ENCODE peak calls at places on chromosomes 11 and 22, in seven cellular contexts. One of them, this sample, is unnamed.

GRCh38 chr11:64743591-64744543 is at the start of gene RASGRP2:
- DNase-seq in dorsolateral prefrontal cortex: no peak
- DNase-seq in A549: peak; percentile 76
- DNase-seq in uterus: peak; percentile 77
- DNase-seq in HCT116: no peak
- DNase-seq in lower lobe of right lung: peak; percentile 90
- DNase-seq in kidney: peak; percentile 93
- DNase-seq in this sample: peak; percentile 57

GRCh38 chr11:120131941-120132644 is 5.8 kb downstream of the TRIM29 start:
- DNase-seq in HCT116: no peak
- DNase-seq in A549: no peak
- DNase-seq in dorsolateral prefrontal cortex: no peak
- DNase-seq in lower lobe of right lung: peak; percentile 24
- DNase-seq in kidney: peak; percentile 76
- DNase-seq in uterus: peak; percentile 1
- DNase-seq in this sample: no peak

GRCh38 chr11:64241430-64242153 is 697 bp downstream of the FKBP2 start:
- DNase-seq in kidney: peak; percentile 100
- DNase-seq in dorsolateral prefrontal cortex: peak; percentile 99
- DNase-seq in A549: peak; percentile 75
- DNase-seq in HCT116: peak; percentile 98
- DNase-seq in uterus: peak; percentile 100
- DNase-seq in lower lobe of right lung: peak; percentile 100
- DNase-seq in this sample: peak; percentile 100

GRCh38 chr22:50551160-50551752 is 5.6 kb downstream of the KLHDC7B start:
- DNase-seq in A549: no peak
- DNase-seq in dorsolateral prefrontal cortex: no peak
- DNase-seq in lower lobe of right lung: peak; percentile 41
- DNase-seq in kidney: no peak
- DNase-seq in uterus: no peak
- DNase-seq in HCT116: no peak
- DNase-seq in this sample: no peak

GRCh38 chr22:25759825-25760231 is 17.8 kb downstream of the MYO18B start:
- DNase-seq in kidney: no peak
- DNase-seq in lower lobe of right lung: no peak
- DNase-seq in HCT116: no peak
- DNase-seq in dorsolateral prefrontal cortex: no peak
- DNase-seq in A549: peak; percentile 84
- DNase-seq in uterus: no peak
- DNase-seq in this sample: no peak

GRCh38 chr11:12285106-12285505 is 92.3 kb upstream of the PARVA start:
- DNase-seq in HCT116: no peak
- DNase-seq in dorsolateral prefrontal cortex: no peak
- DNase-seq in lower lobe of right lung: no peak
- DNase-seq in kidney: no peak
- DNase-seq in A549: no peak
- DNase-seq in uterus: no peak
- DNase-seq in this sample: no peak

GRCh38 chr11:5336331-5336730 is 7.0 kb downstream of the OR51B5 start:
- DNase-seq in dorsolateral prefrontal cortex: no peak
- DNase-seq in uterus: no peak
- DNase-seq in HCT116: no peak
- DNase-seq in lower lobe of right lung: no peak
- DNase-seq in A549: no peak
- DNase-seq in kidney: no peak
- DNase-seq in this sample: no peak

GRCh38 chr11:64040684-64041267 is 5.0 kb downstream of the FLRT1 start:
- DNase-seq in A549: peak; percentile 52
- DNase-seq in kidney: no peak
- DNase-seq in uterus: no peak
- DNase-seq in HCT116: no peak
- DNase-seq in dorsolateral prefrontal cortex: peak; percentile 58
- DNase-seq in lower lobe of right lung: no peak
- DNase-seq in this sample: peak; percentile 74

GRCh38 chr11:126334665-126335462 is 20.6 kb upstream of the ST3GAL4 start:
- DNase-seq in A549: no peak
- DNase-seq in HCT116: no peak
- DNase-seq in kidney: peak; percentile 64
- DNase-seq in dorsolateral prefrontal cortex: no peak
- DNase-seq in lower lobe of right lung: no peak
- DNase-seq in uterus: no peak
- DNase-seq in this sample: no peak

GRCh38 chr11:11611381-11611780 is 10.4 kb downstream of the GALNT18 start:
- DNase-seq in A549: no peak
- DNase-seq in dorsolateral prefrontal cortex: no peak
- DNase-seq in HCT116: no peak
- DNase-seq in kidney: no peak
- DNase-seq in uterus: no peak
- DNase-seq in lower lobe of right lung: no peak
- DNase-seq in this sample: no peak

GRCh38 chr11:27201454-27202302 is 161.1 kb downstream of the BBOX1 start:
- DNase-seq in kidney: peak; percentile 93
- DNase-seq in HCT116: no peak
- DNase-seq in dorsolateral prefrontal cortex: peak; percentile 20
- DNase-seq in A549: peak; percentile 92
- DNase-seq in uterus: peak; percentile 95
- DNase-seq in lower lobe of right lung: peak; percentile 63
- DNase-seq in this sample: no peak

GRCh38 chr11:63903884-63904283 is 13.1 kb downstream of the RCOR2 start:
- DNase-seq in dorsolateral prefrontal cortex: no peak
- DNase-seq in A549: no peak
- DNase-seq in uterus: no peak
- DNase-seq in lower lobe of right lung: no peak
- DNase-seq in kidney: no peak
- DNase-seq in HCT116: no peak
- DNase-seq in this sample: no peak

GRCh38 chr11:9264381-9265210 is 554 bp downstream of the DENND5A start:
- DNase-seq in uterus: peak; percentile 73
- DNase-seq in lower lobe of right lung: peak; percentile 83
- DNase-seq in kidney: peak; percentile 84
- DNase-seq in dorsolateral prefrontal cortex: peak; percentile 27
- DNase-seq in HCT116: no peak
- DNase-seq in A549: peak; percentile 47
- DNase-seq in this sample: no peak

GRCh38 chr11:8906629-8907028 is 4.4 kb upstream of the AKIP1 start:
- DNase-seq in kidney: no peak
- DNase-seq in HCT116: peak; percentile 49
- DNase-seq in A549: peak; percentile 84
- DNase-seq in uterus: no peak
- DNase-seq in dorsolateral prefrontal cortex: no peak
- DNase-seq in lower lobe of right lung: no peak
- DNase-seq in this sample: no peak

GRCh38 chr11:120151536-120151935 is 13.6 kb upstream of the TRIM29 start:
- DNase-seq in uterus: no peak
- DNase-seq in HCT116: no peak
- DNase-seq in dorsolateral prefrontal cortex: no peak
- DNase-seq in A549: no peak
- DNase-seq in lower lobe of right lung: no peak
- DNase-seq in kidney: no peak
- DNase-seq in this sample: no peak

GRCh38 chr11:57566564-57567209 is 785 bp downstream of the UBE2L6 start:
- DNase-seq in dorsolateral prefrontal cortex: no peak
- DNase-seq in A549: no peak
- DNase-seq in lower lobe of right lung: no peak
- DNase-seq in uterus: no peak
- DNase-seq in kidney: no peak
- DNase-seq in HCT116: no peak
- DNase-seq in this sample: no peak

GRCh38 chr11:618856-619624 is 3.3 kb upstream of the IRF7 start:
- DNase-seq in A549: no peak
- DNase-seq in lower lobe of right lung: no peak
- DNase-seq in kidney: peak; percentile 71
- DNase-seq in HCT116: no peak
- DNase-seq in dorsolateral prefrontal cortex: no peak
- DNase-seq in uterus: no peak
- DNase-seq in this sample: no peak

DNA sequence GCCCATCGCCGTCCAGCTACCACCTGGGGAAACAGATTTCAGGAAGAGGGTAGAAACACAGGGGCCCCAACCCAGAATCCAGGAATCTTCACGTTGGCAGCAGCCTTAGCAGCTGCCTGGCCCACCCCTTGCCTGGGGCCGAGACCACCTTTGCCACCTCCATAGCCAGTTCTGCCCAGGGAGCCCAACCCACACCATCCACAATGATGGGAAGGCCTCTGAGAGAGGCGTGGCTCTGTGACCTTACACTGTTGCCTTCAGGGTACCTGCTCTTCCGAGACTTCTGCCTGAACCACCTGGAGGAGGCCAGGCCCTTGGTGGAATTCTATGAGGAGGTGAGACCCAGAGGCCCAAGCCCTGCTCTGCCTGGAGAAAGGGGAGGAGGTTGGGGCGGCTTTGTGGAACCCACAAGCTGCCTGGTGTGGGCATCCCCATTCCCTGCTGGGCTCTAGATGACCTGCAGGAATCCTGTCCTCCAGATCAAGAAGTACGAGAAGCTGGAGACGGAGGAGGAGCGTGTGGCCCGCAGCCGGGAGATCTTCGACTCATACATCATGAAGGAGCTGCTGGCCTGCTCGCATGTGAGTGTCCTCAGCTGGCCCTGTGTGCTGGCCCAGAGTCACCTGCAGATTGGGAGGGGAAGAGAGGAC is 10.0 kb upstream of the ANKRD13D start:
- DNase-seq in lower lobe of right lung: peak; percentile 40
- DNase-seq in uterus: no peak
- DNase-seq in kidney: peak; percentile 49
- DNase-seq in dorsolateral prefrontal cortex: no peak
- DNase-seq in A549: no peak
- DNase-seq in HCT116: no peak
- DNase-seq in this sample: no peak
- H3K27ac ChIP-seq in lower lobe of right lung: peak overlapping the region; percentile 93
- H3K27ac ChIP-seq in uterus: peak overlapping the region; percentile 88
- H3K27ac ChIP-seq in kidney: no peak overlapping the region
- H3K27ac ChIP-seq in dorsolateral prefrontal cortex: peak overlapping the region; percentile 90
- H3K27ac ChIP-seq in A549: no peak overlapping the region
- H3K27ac ChIP-seq in HCT116: no peak overlapping the region
- H3K27ac ChIP-seq in this sample: no peak overlapping the region

GRCh38 chr11:102287963-102288744 is 29.1 kb upstream of the BIRC3 start:
- DNase-seq in HCT116: peak; percentile 69
- DNase-seq in A549: peak; percentile 80
- DNase-seq in lower lobe of right lung: no peak
- DNase-seq in uterus: peak; percentile 58
- DNase-seq in kidney: no peak
- DNase-seq in dorsolateral prefrontal cortex: peak; percentile 28
- DNase-seq in this sample: no peak
- H3K27ac ChIP-seq in HCT116: no peak overlapping the region
- H3K27ac ChIP-seq in A549: peak overlapping the region; percentile 72
- H3K27ac ChIP-seq in lower lobe of right lung: no peak overlapping the region
- H3K27ac ChIP-seq in uterus: peak overlapping the region; percentile 38
- H3K27ac ChIP-seq in kidney: no peak overlapping the region
- H3K27ac ChIP-seq in dorsolateral prefrontal cortex: no peak overlapping the region
- H3K27ac ChIP-seq in this sample: no peak overlapping the region

GRCh38 chr11:71443736-71444410 is 4.3 kb downstream of the DHCR7 start:
- DNase-seq in dorsolateral prefrontal cortex: no peak
- DNase-seq in HCT116: no peak
- DNase-seq in uterus: no peak
- DNase-seq in A549: no peak
- DNase-seq in kidney: no peak
- DNase-seq in lower lobe of right lung: no peak
- DNase-seq in this sample: no peak
- H3K27ac ChIP-seq in dorsolateral prefrontal cortex: peak overlapping the region; percentile 76
- H3K27ac ChIP-seq in HCT116: no peak overlapping the region
- H3K27ac ChIP-seq in uterus: no peak overlapping the region
- H3K27ac ChIP-seq in A549: no peak overlapping the region
- H3K27ac ChIP-seq in kidney: no peak overlapping the region
- H3K27ac ChIP-seq in lower lobe of right lung: no peak overlapping the region
- H3K27ac ChIP-seq in this sample: peak overlapping the region; percentile 18

GRCh38 chr22:45998638-45999378 is 21.8 kb upstream of the WNT7B start:
- DNase-seq in uterus: no peak
- DNase-seq in kidney: peak; percentile 68
- DNase-seq in lower lobe of right lung: peak; percentile 30
- DNase-seq in HCT116: no peak
- DNase-seq in A549: no peak
- DNase-seq in dorsolateral prefrontal cortex: no peak
- DNase-seq in this sample: no peak

GRCh38 chr22:45996241-45997076 is 19.5 kb upstream of the WNT7B start:
- DNase-seq in uterus: peak; percentile 51
- DNase-seq in kidney: peak; percentile 94
- DNase-seq in lower lobe of right lung: peak; percentile 86
- DNase-seq in HCT116: no peak
- DNase-seq in A549: no peak
- DNase-seq in dorsolateral prefrontal cortex: no peak
- DNase-seq in this sample: no peak

GRCh38 chr22:45999379-45999971 is 22.5 kb upstream of the WNT7B start:
- DNase-seq in uterus: no peak
- DNase-seq in dorsolateral prefrontal cortex: peak; percentile 77
- DNase-seq in lower lobe of right lung: peak; percentile 39
- DNase-seq in HCT116: no peak
- DNase-seq in A549: no peak
- DNase-seq in kidney: peak; percentile 50
- DNase-seq in this sample: no peak

GRCh38 chr22:45997077-45997774 is 20.3 kb upstream of the WNT7B start:
- DNase-seq in lower lobe of right lung: peak; percentile 86
- DNase-seq in dorsolateral prefrontal cortex: no peak
- DNase-seq in A549: no peak
- DNase-seq in kidney: peak; percentile 98
- DNase-seq in uterus: peak; percentile 88
- DNase-seq in HCT116: no peak
- DNase-seq in this sample: peak; percentile 73

DNA sequence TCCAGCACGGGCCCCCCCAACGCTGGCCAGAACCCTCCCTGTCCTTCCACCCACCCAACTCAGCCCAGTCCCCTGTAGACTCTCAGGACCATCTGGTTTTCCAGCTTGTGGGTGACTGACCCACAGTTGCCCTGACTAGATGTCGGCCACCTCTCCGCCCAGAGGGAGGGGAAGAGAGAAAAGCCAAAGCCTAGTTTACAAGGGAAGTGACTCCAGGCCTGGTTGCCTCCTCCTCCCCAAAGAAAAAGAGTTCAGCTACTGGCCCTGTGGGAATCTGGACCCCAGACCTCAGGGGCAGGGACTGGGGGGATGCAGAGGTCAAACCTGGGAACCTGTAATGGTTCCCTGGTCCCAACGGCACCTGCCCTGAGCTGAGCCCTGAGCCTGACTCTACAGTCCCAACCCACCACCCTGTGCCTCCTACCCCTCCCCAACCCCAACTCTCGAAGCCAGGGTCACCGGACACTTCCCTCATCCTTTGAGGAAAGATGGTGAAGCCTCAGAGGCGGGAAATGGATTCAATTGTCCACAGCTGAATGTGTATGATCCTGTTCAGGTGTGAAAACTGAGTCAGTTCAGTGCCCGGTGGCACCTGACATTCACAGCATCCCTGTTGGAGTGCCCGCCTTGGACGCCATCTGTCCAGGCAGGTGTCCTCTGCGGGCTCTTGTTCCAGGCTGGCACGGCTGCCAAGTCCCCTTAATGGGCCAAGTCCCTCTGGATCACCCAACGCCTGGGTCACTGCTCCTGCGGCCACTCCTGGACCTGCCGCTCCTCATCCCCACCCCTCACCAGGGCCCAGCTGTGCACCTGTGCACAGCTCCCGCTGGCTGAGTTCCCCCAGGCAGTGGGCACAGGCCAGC is 21.0 kb upstream of the WNT7B start:
- DNase-seq in dorsolateral prefrontal cortex: peak; percentile 89
- DNase-seq in HCT116: no peak
- DNase-seq in lower lobe of right lung: peak; percentile 43
- DNase-seq in A549: no peak
- DNase-seq in kidney: peak; percentile 83
- DNase-seq in uterus: no peak
- DNase-seq in this sample: no peak
- H3K27ac ChIP-seq in dorsolateral prefrontal cortex: peak overlapping the region; percentile 57
- H3K27ac ChIP-seq in HCT116: no peak overlapping the region
- H3K27ac ChIP-seq in lower lobe of right lung: peak overlapping the region; percentile 84
- H3K27ac ChIP-seq in A549: peak overlapping the region; percentile 26
- H3K27ac ChIP-seq in kidney: peak overlapping the region; percentile 68
- H3K27ac ChIP-seq in uterus: peak overlapping the region; percentile 75
- H3K27ac ChIP-seq in this sample: peak overlapping the region; percentile 70

GRCh38 chr22:46293591-46294260 is 2.9 kb upstream of the GTSE1 start:
- DNase-seq in A549: no peak
- DNase-seq in kidney: no peak
- DNase-seq in HCT116: no peak
- DNase-seq in lower lobe of right lung: peak; percentile 55
- DNase-seq in uterus: no peak
- DNase-seq in dorsolateral prefrontal cortex: no peak
- DNase-seq in this sample: peak; percentile 59
- H3K27ac ChIP-seq in A549: no peak overlapping the region
- H3K27ac ChIP-seq in kidney: no peak overlapping the region
- H3K27ac ChIP-seq in HCT116: no peak overlapping the region
- H3K27ac ChIP-seq in lower lobe of right lung: peak overlapping the region; percentile 24
- H3K27ac ChIP-seq in uterus: no peak overlapping the region
- H3K27ac ChIP-seq in dorsolateral prefrontal cortex: peak overlapping the region; percentile 71
- H3K27ac ChIP-seq in this sample: peak overlapping the region; percentile 73

This sample was measured in caudate nucleus.